ENCODE peak calls at places on chromosome 15, in ten cellular contexts. Y is RWPE1, O is upper lobe of right lung, U is WTC11, P is psoas muscle, Z is AG04449, A is astrocyte of the spinal cord, J is HFF-Myc, T is CD14-positive monocyte, H is mucosa of descending colon. R is an unnamed sample.

GRCh38 chr15:101320501-101321052 is 25.5 kb upstream of the SNRPA1 start:
- DNase-seq in P (peak), U (peak), Y (no peak), O (peak), J (no peak), T (peak), Z (no peak), H (no peak), A (no peak), R (no peak)

GRCh38 chr15:38127306-38127731 is 125.3 kb upstream of the SPRED1 start:
- DNase-seq in O (no peak), Y (no peak), A (no peak), Z (no peak), P (no peak), U (no peak), J (no peak), T (no peak), H (peak), R (peak)

GRCh38 chr15:60326824-60327654 is 70.7 kb downstream of the ANXA2 start:
- DNase-seq in Z (no peak), J (peak), O (no peak), P (no peak), Y (peak), T (no peak), U (no peak), A (peak), H (no peak), R (peak)

GRCh38 chr15:78072080-78072892 is 5.2 kb downstream of the TBC1D2B start:
- DNase-seq in O (no peak), H (no peak), P (no peak), Y (no peak), A (peak), U (peak), Z (peak), J (peak), T (no peak), R (no peak)

GRCh38 chr15:77070500-77071337 is at the start of gene TSPAN3:
- DNase-seq in Z (no peak), O (peak), A (peak), P (peak), Y (peak), T (peak), U (peak), J (peak), H (peak), R (peak)

GRCh38 chr15:34366271-34367043 is 539 bp downstream of the LPCAT4 start:
- DNase-seq in T (no peak), O (peak), P (peak), Z (no peak), Y (peak), U (peak), J (no peak), A (peak), H (peak), R (peak)

GRCh38 chr15:92123848-92124631 is 269.6 kb upstream of the ST8SIA2 start:
- DNase-seq in U (peak), O (no peak), Y (no peak), P (no peak), Z (no peak), A (no peak), J (no peak), H (no peak), T (no peak), R (no peak)

GRCh38 chr15:74240897-74241614 is 4.9 kb downstream of the CCDC33 start:
- DNase-seq in T (no peak), H (no peak), U (no peak), A (no peak), J (no peak), P (no peak), Y (no peak), O (no peak), Z (no peak), R (no peak)

GRCh38 chr15:38038659-38039442 is 104.4 kb downstream of the TMCO5A start:
- DNase-seq in A (peak), J (peak), T (no peak), O (no peak), Y (peak), P (no peak), H (no peak), U (no peak), Z (peak), R (peak)

GRCh38 chr15:101530224-101530958 is 40.9 kb upstream of the PCSK6 start:
- DNase-seq in P (no peak), T (no peak), O (no peak), A (no peak), H (no peak), J (no peak), Y (no peak), Z (no peak), U (no peak), R (no peak)

GRCh38 chr15:100785181-100786138 is 94.2 kb upstream of the ALDH1A3 start:
- DNase-seq in Z (no peak), H (no peak), Y (no peak), J (no peak), A (no peak), O (peak), U (peak), P (no peak), T (no peak), R (peak)

GRCh38 chr15:78842519-78842918 is 30.2 kb upstream of the MORF4L1 start:
- DNase-seq in J (no peak), Z (no peak), O (no peak), T (no peak), U (no peak), H (no peak), P (no peak), Y (no peak), A (no peak), R (no peak)

DNA sequence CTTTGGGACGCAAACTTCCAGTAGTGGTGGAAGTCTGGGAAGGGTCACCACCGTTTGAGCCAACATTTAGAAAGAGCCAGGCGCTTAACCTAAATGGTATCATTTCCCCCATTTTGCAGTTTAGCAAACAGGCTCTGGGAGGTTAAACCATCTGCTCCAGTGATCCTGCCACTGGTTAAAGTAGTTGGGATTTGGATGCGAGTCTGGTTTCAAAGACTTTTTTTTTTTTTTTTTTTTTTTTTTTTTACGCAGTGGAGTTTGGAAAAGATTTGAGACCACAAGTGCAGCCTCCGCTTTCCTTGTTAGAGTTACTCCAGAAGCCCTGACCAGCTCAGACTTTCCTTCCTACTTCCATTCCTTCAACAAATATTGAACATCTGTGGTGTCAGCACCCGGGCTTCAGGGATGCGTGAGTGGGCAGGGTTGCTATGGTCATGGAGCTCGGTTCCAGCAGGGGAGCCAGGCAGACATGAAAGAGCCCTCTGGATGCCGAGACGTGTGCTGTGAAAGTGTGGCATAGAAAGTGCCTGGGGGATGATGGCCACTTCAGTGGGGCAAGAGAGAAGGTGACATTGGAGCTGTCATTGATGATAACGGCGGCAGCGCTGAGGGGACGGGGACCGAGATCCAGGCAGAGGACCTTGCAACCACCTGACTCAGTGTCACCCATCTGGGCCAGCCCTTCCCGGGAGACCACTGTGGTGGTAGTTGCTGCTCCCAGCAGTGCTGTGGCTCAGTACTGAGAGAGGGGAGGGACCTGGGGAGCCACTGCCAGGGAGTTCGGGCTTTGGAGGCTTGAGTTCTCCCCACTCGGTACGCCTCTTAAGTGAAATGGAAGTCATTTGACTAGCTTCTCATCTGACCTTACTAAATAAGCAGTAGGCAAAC is 1.1 kb upstream of the RNU6-1 start:
- DNase-seq in A (peak), H (no peak), O (no peak), T (no peak), Z (no peak), J (no peak), Y (no peak), U (no peak), P (no peak), R (no peak)
- TF ChIP-seq CTCF in A (no peak), H (no peak), O (no peak), T (no peak), Z (peak), J (no peak), Y (no peak), U (no peak), P (no peak), R (no peak)

GRCh38 chr15:26883466-26883865 is 16.6 kb downstream of the GABRA5 start:
- DNase-seq in T (no peak), O (no peak), Y (no peak), H (no peak), Z (no peak), J (no peak), U (no peak), P (no peak), A (no peak), R (no peak)

GRCh38 chr15:26877842-26878241 is 11.0 kb downstream of the GABRA5 start:
- DNase-seq in T (no peak), H (no peak), U (no peak), Z (no peak), P (no peak), A (no peak), J (no peak), Y (no peak), O (no peak), R (no peak)

GRCh38 chr15:26882616-26883365 is 15.9 kb downstream of the GABRA5 start:
- DNase-seq in Y (no peak), T (no peak), J (no peak), P (no peak), A (no peak), O (peak), U (no peak), H (no peak), Z (no peak), R (no peak)

GRCh38 chr15:26879770-26880169 is 12.9 kb downstream of the GABRA5 start:
- DNase-seq in Y (no peak), H (no peak), U (no peak), O (no peak), T (no peak), Z (no peak), J (no peak), A (no peak), P (no peak), R (no peak)

DNA sequence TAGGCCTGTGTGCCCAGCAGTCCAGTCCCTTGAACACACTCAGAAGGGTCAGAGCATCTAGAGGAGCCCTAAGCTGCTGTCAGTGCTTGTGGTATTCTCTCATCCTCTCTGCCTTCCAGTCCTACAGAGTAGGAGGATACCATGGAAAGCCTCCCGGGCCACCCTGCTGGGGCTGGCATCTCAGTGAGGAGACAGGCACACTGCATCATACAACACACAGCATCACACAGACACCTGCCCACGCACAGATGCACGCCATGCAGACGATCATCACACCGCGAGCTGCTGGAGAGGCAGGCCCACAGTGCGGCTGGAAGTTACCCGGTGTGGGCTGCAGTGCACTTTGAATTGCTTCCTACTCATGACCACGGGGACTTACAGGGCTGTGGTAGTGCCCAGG is 15.2 kb downstream of the GABRA5 start:
- DNase-seq in O (no peak), T (no peak), Z (no peak), A (no peak), J (no peak), U (no peak), Y (no peak), P (no peak), H (no peak), R (no peak)
- TF ChIP-seq CTCF in O (no peak), T (no peak), Z (no peak), A (no peak), J (no peak), U (no peak), Y (no peak), P (no peak), H (no peak), R (no peak)

GRCh38 chr15:99425666-99426301 is 140.0 kb upstream of the MEF2A start:
- DNase-seq in O (peak), H (peak), A (no peak), T (no peak), Z (no peak), P (no peak), U (no peak), J (no peak), Y (no peak), R (peak)
- TF ChIP-seq CTCF in O (peak), H (no peak), A (no peak), T (no peak), Z (peak), P (no peak), U (no peak), J (no peak), Y (no peak), R (no peak)

GRCh38 chr15:42920281-42921048 is at the start of gene TTBK2:
- DNase-seq in Z (peak), U (peak), T (peak), H (peak), J (peak), A (peak), Y (peak), O (peak), P (peak), R (peak)

GRCh38 chr15:42919308-42919707 is 1.3 kb downstream of the TTBK2 start:
- DNase-seq in O (no peak), Z (no peak), U (no peak), Y (no peak), P (no peak), J (no peak), A (no peak), T (no peak), H (no peak), R (no peak)

GRCh38 chr15:42918047-42918446 is 2.5 kb downstream of the TTBK2 start:
- DNase-seq in O (no peak), J (no peak), P (no peak), T (no peak), U (no peak), A (no peak), H (no peak), Z (no peak), Y (no peak), R (no peak)

GRCh38 chr15:42919794-42920280 is 741 bp downstream of the TTBK2 start:
- DNase-seq in P (no peak), U (no peak), Z (no peak), H (no peak), J (no peak), A (peak), O (no peak), T (peak), Y (no peak), R (peak)

DNA sequence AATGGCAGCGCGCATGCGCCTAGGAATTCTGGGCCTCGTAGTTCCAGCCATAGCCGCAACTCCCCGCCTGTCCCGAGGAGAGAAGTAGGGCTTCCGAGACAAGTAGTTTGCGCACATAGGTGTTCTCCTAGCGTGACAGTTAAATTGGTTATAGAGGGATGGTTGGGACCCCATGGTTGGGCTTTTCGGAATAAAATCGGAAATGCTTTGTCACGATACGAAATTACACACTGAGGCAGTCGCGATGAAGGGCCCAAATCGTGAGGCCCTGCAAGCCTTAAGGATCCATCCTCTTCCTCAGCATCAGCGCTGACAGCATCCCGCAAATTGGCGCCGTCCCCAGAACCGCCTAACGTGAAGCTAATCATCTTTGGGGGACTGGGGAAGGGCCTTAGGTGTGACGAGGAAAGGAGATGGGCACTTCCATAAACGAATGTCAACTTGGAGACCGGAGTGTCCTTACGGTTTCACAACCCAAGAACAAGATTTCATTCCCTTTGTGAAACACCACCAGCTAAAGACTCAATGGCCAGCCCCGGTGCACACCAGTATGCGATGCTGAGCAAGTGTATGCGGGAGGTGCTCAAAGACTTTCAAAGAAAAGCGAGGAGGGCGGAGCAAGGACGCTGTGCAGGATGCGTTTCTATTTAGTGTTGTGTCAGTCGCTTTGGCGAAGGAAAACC is 612 bp upstream of the TTBK2 start:
- DNase-seq in A (peak), J (no peak), U (no peak), T (no peak), Z (no peak), O (no peak), H (peak), Y (no peak), P (peak), R (no peak)
- TF ChIP-seq CTCF in A (no peak), J (no peak), U (no peak), T (no peak), Z (no peak), O (no peak), H (no peak), Y (no peak), P (no peak), R (no peak)

R was measured in MCF 10A.